ENCODE peak calls at places on chromosomes 1 and 21, in nine cellular contexts. W, X, S, Z, B, F, U, Q and T are unnamed samples.

GRCh38 chr21:35427320-35428040 is 378.4 kb upstream of the RUNX1 start:
- DNase-seq in U (no peak), F (peak), X (no peak), Z (peak), S (peak), W (no peak), Q (no peak), B (no peak), T (no peak)

GRCh38 chr1:59354754-59355337 is 58.0 kb downstream of the FGGY start:
- DNase-seq in W (no peak), S (no peak), U (peak), F (no peak), Z (no peak), B (no peak), Q (no peak), X (no peak), T (peak)

GRCh38 chr1:12542596-12543592 is 75.1 kb downstream of the DHRS3 start:
- DNase-seq in Q (no peak), X (no peak), Z (no peak), B (no peak), W (no peak), S (no peak), F (no peak), U (no peak), T (no peak)

GRCh38 chr1:19596065-19596718 is 47.9 kb upstream of the NBL1 start:
- DNase-seq in F (no peak), S (no peak), Q (no peak), B (no peak), X (no peak), U (no peak), Z (no peak), W (peak), T (no peak)

GRCh38 chr1:214277704-214278635 is 3.0 kb upstream of the SMYD2 start:
- DNase-seq in F (no peak), S (no peak), Q (no peak), W (no peak), U (peak), X (no peak), B (no peak), Z (no peak), T (no peak)

GRCh38 chr1:19435851-19436465 is 49.4 kb downstream of the CAPZB start:
- DNase-seq in X (no peak), Q (no peak), W (no peak), Z (no peak), F (no peak), B (no peak), S (no peak), U (no peak), T (peak)

GRCh38 chr21:36239585-36239984 is 80.4 kb upstream of the MORC3 start:
- DNase-seq in B (no peak), S (no peak), W (no peak), X (no peak), F (no peak), U (no peak), Z (no peak), Q (no peak), T (no peak)

GRCh38 chr1:31414692-31415370 is 1.8 kb downstream of the SERINC2 start:
- DNase-seq in X (no peak), W (no peak), Q (no peak), Z (no peak), S (no peak), U (no peak), B (no peak), F (peak), T (peak)

GRCh38 chr1:67060811-67061218 is 6.9 kb upstream of the SLC35D1 start:
- DNase-seq in Z (no peak), S (no peak), X (peak), F (peak), W (peak), U (no peak), Q (no peak), B (no peak), T (peak)

GRCh38 chr1:85502625-85503083 is 37.7 kb upstream of the DDAH1 start:
- DNase-seq in F (peak), Q (no peak), U (peak), S (no peak), B (no peak), W (peak), X (peak), Z (no peak), T (no peak)

GRCh38 chr1:23791434-23792047 is 596 bp downstream of the LYPLA2 start:
- DNase-seq in S (no peak), F (no peak), X (no peak), U (no peak), Z (no peak), Q (peak), B (no peak), W (no peak), T (no peak)

GRCh38 chr1:116356673-116357072 is 16.4 kb upstream of the ATP1A1 start:
- DNase-seq in U (no peak), Q (no peak), S (no peak), B (no peak), W (no peak), F (no peak), Z (no peak), X (no peak), T (no peak)

GRCh38 chr1:13702425-13703127 is 2.6 kb downstream of the PRDM2 start:
- DNase-seq in W (no peak), U (no peak), X (no peak), Q (no peak), F (no peak), Z (no peak), B (no peak), S (no peak), T (no peak)

GRCh38 chr1:65090406-65090805 is 57.6 kb upstream of the AK4 start:
- DNase-seq in S (no peak), B (no peak), Q (no peak), X (no peak), F (no peak), W (no peak), U (no peak), Z (no peak), T (no peak)

GRCh38 chr1:47779613-47780012 is 217.6 kb downstream of the TRABD2B start:
- DNase-seq in B (no peak), S (no peak), U (no peak), W (no peak), Q (no peak), F (no peak), Z (no peak), X (no peak), T (no peak)

GRCh38 chr1:216024546-216024945 is 398.7 kb downstream of the USH2A start:
- DNase-seq in U (no peak), Q (no peak), B (no peak), W (no peak), X (no peak), S (no peak), Z (no peak), F (no peak), T (no peak)

GRCh38 chr21:45613881-45614280 is 29.6 kb upstream of the PCBP3 start:
- DNase-seq in U (no peak), X (no peak), W (no peak), F (no peak), Q (no peak), S (peak), B (no peak), Z (peak), T (no peak)

GRCh38 chr1:235708390-235708962 is 58.9 kb upstream of the GNG4 start:
- DNase-seq in Z (no peak), W (peak), S (no peak), B (no peak), U (no peak), X (peak), Q (no peak), F (no peak), T (no peak)

GRCh38 chr1:81974883-81975555 is 174.3 kb downstream of the ADGRL2 start:
- DNase-seq in B (no peak), W (no peak), Z (no peak), Q (no peak), U (no peak), S (no peak), F (no peak), X (no peak), T (no peak)

GRCh38 chr1:26786437-26787380 is 1.0 kb upstream of the PIGV start:
- DNase-seq in X (no peak), Q (peak), B (no peak), U (peak), Z (peak), F (peak), S (peak), W (no peak), T (peak)

GRCh38 chr1:58573705-58574591 is 3.1 kb downstream of the TACSTD2 start:
- DNase-seq in W (no peak), X (no peak), Z (no peak), F (peak), U (no peak), B (no peak), S (no peak), Q (no peak), T (no peak)

GRCh38 chr1:175045097-175045496 is 21.9 kb upstream of the MRPS14 start:
- DNase-seq in Z (no peak), F (no peak), B (no peak), X (no peak), S (no peak), Q (no peak), W (no peak), U (no peak), T (no peak)

GRCh38 chr1:43309626-43310025 is 8.8 kb downstream of the TIE1 start:
- DNase-seq in W (no peak), X (no peak), F (no peak), U (no peak), Q (peak), S (no peak), B (no peak), Z (no peak), T (no peak)

GRCh38 chr1:40143891-40144575 is 17.2 kb upstream of the RLF start:
- DNase-seq in W (peak), B (no peak), Z (no peak), S (no peak), U (peak), F (peak), X (peak), Q (no peak), T (peak)

GRCh38 chr1:208084220-208084619 is 160.0 kb downstream of the PLXNA2 start:
- DNase-seq in Q (no peak), W (no peak), F (no peak), U (no peak), X (no peak), Z (no peak), B (no peak), S (no peak), T (no peak)

GRCh38 chr1:25787477-25788043 is 12.4 kb upstream of the SELENON start:
- DNase-seq in W (no peak), X (no peak), U (no peak), B (no peak), F (no peak), Z (no peak), Q (no peak), S (no peak), T (no peak)

GRCh38 chr21:37525810-37526209 is 159.2 kb downstream of the DYRK1A start:
- DNase-seq in Q (no peak), S (no peak), W (no peak), Z (no peak), B (no peak), X (no peak), F (no peak), U (no peak), T (no peak)

GRCh38 chr1:47388548-47389238 is 27.4 kb upstream of the FOXE3 start:
- DNase-seq in F (peak), W (peak), S (no peak), B (no peak), X (peak), Z (peak), Q (no peak), U (peak), T (peak)

GRCh38 chr1:100896481-100896982 is 642 bp downstream of the SLC30A7 start:
- DNase-seq in B (peak), S (no peak), Z (no peak), W (peak), Q (no peak), X (peak), F (peak), U (peak), T (no peak)

GRCh38 chr1:17416389-17416788 is 23.1 kb downstream of the RCC2 start:
- DNase-seq in X (no peak), Q (no peak), S (no peak), B (no peak), F (no peak), Z (no peak), W (no peak), U (no peak), T (no peak)

GRCh38 chr21:42171091-42172053 is 47.6 kb upstream of the ABCG1 start:
- DNase-seq in S (no peak), F (no peak), B (no peak), Z (peak), U (peak), X (peak), W (no peak), Q (no peak), T (no peak)

GRCh38 chr21:21458124-21458631 is 460.0 kb downstream of the NCAM2 start:
- DNase-seq in X (no peak), B (no peak), W (no peak), F (no peak), Q (no peak), Z (no peak), S (no peak), U (no peak), T (no peak)

GRCh38 chr1:245987222-245987545 is 519.9 kb downstream of the SMYD3 start:
- DNase-seq in S (no peak), Q (no peak), Z (no peak), B (no peak), X (no peak), U (no peak), W (no peak), F (no peak), T (no peak)

GRCh38 chr1:236489710-236490377 is 33.9 kb upstream of the LGALS8 start:
- DNase-seq in Z (no peak), U (peak), S (no peak), B (no peak), F (peak), X (peak), Q (peak), W (peak), T (no peak)

GRCh38 chr21:15444118-15444960 is 285.4 kb upstream of the USP25 start:
- DNase-seq in F (no peak), W (peak), S (no peak), U (no peak), X (no peak), Q (peak), B (no peak), Z (no peak), T (peak)

GRCh38 chr21:46153259-46154154 is 1.9 kb downstream of the FTCD start:
- DNase-seq in Z (peak), W (peak), S (peak), F (peak), U (peak), Q (peak), B (no peak), X (no peak), T (peak)

GRCh38 chr1:90412563-90412962 is 304.5 kb downstream of the BARHL2 start:
- DNase-seq in S (no peak), Z (no peak), B (no peak), U (no peak), X (no peak), F (no peak), Q (no peak), W (no peak), T (no peak)

DNA sequence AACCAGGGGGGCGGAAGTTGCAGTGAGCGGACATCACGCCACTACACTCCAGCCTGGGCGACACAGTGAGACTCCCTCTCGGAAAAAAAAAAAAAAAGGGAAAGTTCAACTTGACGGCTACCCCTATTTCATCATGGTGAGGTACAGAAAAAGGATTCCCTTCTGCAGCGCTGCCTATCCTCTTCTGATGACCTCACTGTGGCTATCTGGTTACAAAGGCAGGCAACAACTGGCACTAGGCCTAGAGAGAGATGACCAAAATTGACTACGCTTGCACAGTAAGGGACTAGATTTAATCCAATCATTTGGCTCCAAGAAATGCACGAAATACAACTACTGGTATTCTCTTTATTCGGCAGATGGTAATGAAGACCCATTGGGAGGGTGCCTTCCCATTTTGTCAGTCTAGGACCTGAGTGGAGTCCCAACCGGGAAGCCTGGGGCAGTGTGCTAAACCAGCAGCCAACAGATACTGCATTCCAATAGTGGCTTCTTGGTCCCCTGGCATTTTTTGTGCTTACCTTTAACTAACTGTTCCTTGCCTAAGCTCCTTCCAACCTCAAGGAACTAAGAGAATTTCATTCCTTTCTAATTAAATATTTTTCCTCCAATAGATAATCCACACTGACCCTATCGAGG is 36.6 kb downstream of the ITPKB start:
- DNase-seq in Q (no peak), F (peak), S (no peak), X (no peak), U (no peak), B (no peak), W (no peak), Z (no peak), T (peak)
- TF ChIP-seq POLR2A in Q (no peak), F (no peak), S (no peak), X (no peak), U (no peak), B (no peak), W (no peak), Z (no peak), T (no peak)

GRCh38 chr1:156282479-156283222 is at the start of gene SMG5:
- DNase-seq in S (peak), W (peak), X (peak), U (peak), Q (peak), F (peak), B (peak), Z (peak), T (peak)
- TF ChIP-seq POLR2A in S (peak), W (peak), X (peak), U (peak), Q (peak), F (peak), B (peak), Z (peak), T (peak)

GRCh38 chr1:1307908-1308755 is at the start of the genes ACAP3 and PUSL1:
- DNase-seq in W (peak), Q (peak), Z (peak), X (peak), F (peak), S (peak), B (peak), U (peak), T (peak)

GRCh38 chr1:1306070-1306660 is 1.6 kb downstream of the ACAP3 start:
- DNase-seq in Q (no peak), S (no peak), X (no peak), U (no peak), B (no peak), Z (no peak), W (no peak), F (no peak), T (no peak)

GRCh38 chr1:1306661-1307260 is 969 bp downstream of the ACAP3 start:
- DNase-seq in X (no peak), S (no peak), Z (no peak), U (no peak), W (no peak), Q (no peak), F (no peak), B (no peak), T (no peak)

GRCh38 chr1:1308756-1309524 is 543 bp downstream of the PUSL1 start:
- DNase-seq in U (no peak), Z (no peak), W (no peak), B (no peak), S (no peak), Q (no peak), F (peak), X (no peak), T (no peak)

DNA sequence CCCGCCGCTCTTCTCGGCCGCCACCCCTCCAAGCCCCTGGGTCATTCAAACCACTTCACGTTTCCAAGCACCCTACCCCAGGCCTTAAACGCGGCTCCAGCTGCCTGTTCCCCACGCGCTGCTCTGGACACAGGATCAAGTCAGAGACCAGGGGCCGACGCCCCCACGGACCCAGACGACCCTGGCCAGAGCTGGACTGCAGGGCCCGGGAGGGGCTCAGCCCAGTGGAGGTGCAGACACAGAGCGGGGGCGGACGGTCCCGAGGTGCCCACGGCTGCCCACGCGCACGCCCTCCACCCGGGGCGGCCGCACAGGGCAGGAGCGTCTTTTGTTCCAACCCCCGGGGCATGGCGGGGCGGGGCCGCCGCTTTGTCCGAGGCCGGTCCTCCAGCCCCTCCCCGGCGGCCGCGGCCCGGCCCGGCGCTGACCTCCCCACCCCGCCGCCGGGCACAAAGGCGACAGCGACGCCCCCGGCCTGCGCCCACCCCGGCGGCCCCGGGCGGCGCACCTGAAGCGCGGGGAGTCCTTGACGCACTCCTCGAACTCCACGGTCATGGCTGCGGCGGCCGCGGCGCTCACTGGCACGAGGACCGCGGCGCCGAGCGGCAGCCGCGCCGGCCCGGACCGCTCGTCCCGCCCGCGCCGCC is 346 bp downstream of the ACAP3 start:
- DNase-seq in U (peak), F (peak), Q (no peak), Z (no peak), X (no peak), B (no peak), S (no peak), W (no peak), T (no peak)
- TF ChIP-seq POLR2A in U (peak), F (no peak), Q (peak), Z (no peak), X (no peak), B (no peak), S (peak), W (peak), T (peak)

GRCh38 chr1:162633327-162633762 is 1.1 kb downstream of the DDR2 start:
- DNase-seq in Q (no peak), W (no peak), S (no peak), U (no peak), B (no peak), Z (no peak), X (no peak), F (no peak), T (no peak)
- TF ChIP-seq POLR2A in Q (no peak), W (no peak), S (no peak), U (no peak), B (no peak), Z (no peak), X (no peak), F (no peak), T (no peak)

GRCh38 chr1:16189921-16190499 is 22.4 kb downstream of the ARHGEF19 start:
- DNase-seq in U (no peak), W (no peak), Q (peak), F (no peak), S (no peak), B (no peak), X (no peak), Z (no peak), T (no peak)

GRCh38 chr1:16184557-16185303 is 27.7 kb downstream of the ARHGEF19 start:
- DNase-seq in F (no peak), B (no peak), W (no peak), S (no peak), Z (no peak), X (no peak), Q (no peak), U (no peak), T (no peak)

GRCh38 chr1:16186655-16187235 is 25.7 kb downstream of the ARHGEF19 start:
- DNase-seq in X (no peak), Q (no peak), S (no peak), W (no peak), Z (no peak), B (no peak), F (no peak), U (no peak), T (no peak)

GRCh38 chr1:16189003-16189402 is 23.4 kb downstream of the ARHGEF19 start:
- DNase-seq in F (no peak), S (no peak), B (no peak), Z (no peak), Q (no peak), W (no peak), X (no peak), U (no peak), T (no peak)

DNA sequence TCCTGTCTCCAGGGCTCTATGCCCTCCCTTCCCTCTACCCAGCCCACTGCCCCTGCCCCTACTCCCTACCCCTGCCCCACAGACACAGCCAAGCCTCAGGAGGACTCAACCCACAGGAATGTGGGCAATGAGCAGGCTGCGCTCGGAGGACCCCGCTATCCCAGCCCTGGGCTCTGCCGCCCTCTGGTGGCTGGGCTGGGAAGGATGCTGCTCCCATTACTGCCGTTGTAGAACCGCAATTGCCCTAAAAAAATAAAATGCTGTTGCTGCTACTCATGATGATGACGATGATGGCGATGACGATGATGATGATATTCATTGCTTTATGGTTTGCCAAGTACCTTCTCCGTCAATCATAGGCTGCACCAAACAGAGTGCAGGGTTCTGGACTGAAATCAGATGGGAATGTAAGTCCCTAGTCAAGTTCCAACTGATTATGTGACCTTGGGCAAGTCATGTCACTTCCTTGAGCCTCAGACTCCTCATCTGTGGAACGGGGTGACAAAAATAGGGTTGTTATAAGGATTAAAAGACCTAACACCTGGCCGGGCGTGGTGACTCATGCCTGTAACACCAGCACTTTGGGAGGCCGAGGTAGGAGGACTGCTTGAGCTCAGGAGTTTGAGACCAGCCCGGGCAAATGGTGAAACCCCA is 24.6 kb downstream of the ARHGEF19 start:
- DNase-seq in X (no peak), S (no peak), Z (peak), B (no peak), Q (peak), F (peak), U (peak), W (no peak), T (no peak)
- TF ChIP-seq POLR2A in X (no peak), S (no peak), Z (no peak), B (no peak), Q (no peak), F (no peak), U (no peak), W (no peak), T (no peak)